ENCODE peak calls at places on chromosomes 5 and 9, in five cellular contexts. C is mammary epithelial cell, O is endodermal cell, F is coronary artery, A is tibial nerve. L is an unnamed sample.

GRCh38 chr5:161549106-161549505 is 2.6 kb upstream of the GABRB2 start:
- DNase-seq in C (no peak), O (no peak), F (no peak), A (no peak), L (no peak)

GRCh38 chr9:1929722-1930621 is 85.2 kb upstream of the SMARCA2 start:
- DNase-seq in C (no peak), O (no peak), F (no peak), A (no peak), L (no peak)

GRCh38 chr5:79535477-79536192 is 21.7 kb upstream of the HOMER1 start:
- DNase-seq in C (no peak), O (no peak), F (no peak), A (no peak), L (no peak)

GRCh38 chr5:60333103-60333502 is 366.9 kb downstream of the DEPDC1B start:
- DNase-seq in C (peak; percentile 48), O (no peak), F (no peak), A (no peak), L (peak; percentile 36)

GRCh38 chr5:17105744-17106450 is 111.5 kb upstream of the BASP1 start:
- DNase-seq in C (peak; percentile 75), O (no peak), F (no peak), A (no peak), L (peak; percentile 38)

GRCh38 chr9:5949103-5949699 is 58.5 kb downstream of the MLANA start:
- DNase-seq in C (peak; percentile 21), O (no peak), F (no peak), A (no peak), L (no peak)

GRCh38 chr5:132640613-132641012 is 17.4 kb upstream of the IL13 start:
- DNase-seq in C (no peak), O (no peak), F (no peak), A (no peak), L (no peak)

GRCh38 chr9:74366111-74366510 is 131.0 kb upstream of the RORB start:
- DNase-seq in C (no peak), O (no peak), F (no peak), A (no peak), L (no peak)

GRCh38 chr5:36741138-36741537 is 134.7 kb downstream of the SLC1A3 start:
- DNase-seq in C (no peak), O (no peak), F (no peak), A (no peak), L (no peak)

GRCh38 chr5:176491056-176491646 is 43.0 kb downstream of the FAF2 start:
- DNase-seq in C (no peak), O (no peak), F (no peak), A (no peak), L (peak; percentile 76)

GRCh38 chr5:176492431-176492830 is 44.2 kb downstream of the FAF2 start:
- DNase-seq in C (peak; percentile 88), O (no peak), F (no peak), A (no peak), L (peak; percentile 94)

GRCh38 chr5:176489077-176489476 is 40.9 kb downstream of the FAF2 start:
- DNase-seq in C (no peak), O (no peak), F (no peak), A (no peak), L (peak; percentile 28)

GRCh38 chr5:176491901-176492300 is 43.7 kb downstream of the FAF2 start:
- DNase-seq in C (no peak), O (no peak), F (no peak), A (no peak), L (peak; percentile 24)

GRCh38 chr5:176490291-176490690 is 42.1 kb downstream of the FAF2 start:
- DNase-seq in C (no peak), O (no peak), F (no peak), A (no peak), L (peak; percentile 36)
- TF ChIP-seq CTCF in C (no peak), O (no peak), F (no peak), A (no peak), L (no peak)

GRCh38 chr9:133684461-133685361 is 48.5 kb downstream of the DBH start:
- DNase-seq in C (no peak), O (no peak), F (no peak), A (no peak), L (no peak)

GRCh38 chr9:133686642-133687575 is 50.7 kb downstream of the DBH start:
- DNase-seq in C (no peak), O (no peak), F (no peak), A (no peak), L (no peak)

GRCh38 chr9:133687856-133688761 is 50.0 kb downstream of the SARDH start:
- DNase-seq in C (no peak), O (no peak), F (no peak), A (no peak), L (no peak)

GRCh38 chr9:133683494-133684460 is 47.6 kb downstream of the DBH start:
- DNase-seq in C (no peak), O (no peak), F (no peak), A (no peak), L (no peak)

DNA sequence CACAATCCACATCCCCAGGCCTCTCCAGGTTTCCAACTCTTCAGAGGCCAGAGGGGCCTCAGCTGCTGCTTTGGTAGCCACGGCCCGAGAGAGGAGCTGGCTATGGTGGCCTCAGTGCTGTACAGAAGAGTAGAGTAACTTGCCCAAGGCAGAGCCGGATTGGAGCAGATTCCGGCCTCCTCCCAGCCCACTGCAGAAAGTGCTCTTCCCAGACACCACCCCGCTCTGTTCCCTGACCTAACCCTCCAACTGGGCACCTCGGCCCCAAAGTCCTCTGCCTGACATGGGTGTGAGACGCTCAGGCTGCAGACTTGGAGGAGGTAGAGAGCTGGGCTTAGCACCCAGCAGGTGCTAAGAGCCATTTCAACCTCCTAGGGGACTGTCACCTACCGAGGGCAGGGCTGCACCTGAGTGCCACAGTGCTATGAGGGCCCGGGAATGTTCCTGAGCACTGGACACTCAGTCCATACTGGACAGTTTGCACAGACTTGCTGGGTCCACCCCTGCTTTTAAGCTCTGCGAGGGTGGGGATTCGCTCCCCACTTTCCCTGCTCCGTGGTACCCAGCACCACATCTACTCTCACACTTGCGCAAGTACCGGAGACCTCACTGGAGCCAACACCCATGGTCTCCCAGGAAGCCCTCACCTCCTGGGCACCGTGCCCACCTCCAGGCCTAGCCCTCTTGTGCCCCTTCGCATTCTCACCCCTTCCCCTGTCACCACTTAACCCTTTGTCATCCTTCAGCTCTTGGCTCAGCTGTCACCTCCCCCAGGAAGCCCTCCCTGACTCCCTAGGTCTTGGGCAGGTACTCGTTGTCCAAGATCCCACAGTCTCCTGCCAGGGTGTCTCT is 49.7 kb downstream of the DBH start:
- DNase-seq in C (no peak), O (no peak), F (no peak), A (no peak), L (no peak)
- H3K27ac ChIP-seq in C (no peak overlapping the region), O (no peak overlapping the region), F (no peak overlapping the region), A (no peak overlapping the region), L (no peak overlapping the region)

GRCh38 chr5:112491257-112491656 is 72.2 kb upstream of the EPB41L4A start:
- DNase-seq in C (no peak), O (peak; percentile 56), F (no peak), A (no peak), L (peak; percentile 23)
- TF ChIP-seq CTCF in C (peak; percentile 39), O (peak; percentile 73), F (no peak), A (no peak), L (peak; percentile 49)

DNA sequence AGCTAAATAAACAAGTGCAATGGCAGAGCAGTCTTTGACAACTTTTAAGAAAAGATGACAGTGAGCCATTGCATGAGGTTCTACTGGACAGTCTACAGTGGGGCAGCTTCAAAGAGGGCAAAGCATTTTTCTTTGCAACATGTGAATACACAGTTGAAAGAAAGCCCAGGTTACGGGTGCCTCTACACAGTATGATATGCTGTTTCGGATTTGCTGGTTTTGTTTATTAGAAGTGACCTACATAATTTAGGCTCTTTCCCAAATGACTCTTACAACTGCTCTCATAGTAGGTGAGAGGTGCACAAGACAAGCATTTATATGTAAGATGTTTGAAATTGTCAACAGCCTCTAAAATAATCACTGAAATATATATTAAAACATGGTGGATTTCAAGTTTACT is 62.4 kb downstream of the MEF2C start:
- DNase-seq in C (no peak), O (no peak), F (no peak), A (no peak), L (no peak)
- H3K27ac ChIP-seq in C (no peak overlapping the region), O (no peak overlapping the region), F (no peak overlapping the region), A (no peak overlapping the region), L (no peak overlapping the region)

DNA sequence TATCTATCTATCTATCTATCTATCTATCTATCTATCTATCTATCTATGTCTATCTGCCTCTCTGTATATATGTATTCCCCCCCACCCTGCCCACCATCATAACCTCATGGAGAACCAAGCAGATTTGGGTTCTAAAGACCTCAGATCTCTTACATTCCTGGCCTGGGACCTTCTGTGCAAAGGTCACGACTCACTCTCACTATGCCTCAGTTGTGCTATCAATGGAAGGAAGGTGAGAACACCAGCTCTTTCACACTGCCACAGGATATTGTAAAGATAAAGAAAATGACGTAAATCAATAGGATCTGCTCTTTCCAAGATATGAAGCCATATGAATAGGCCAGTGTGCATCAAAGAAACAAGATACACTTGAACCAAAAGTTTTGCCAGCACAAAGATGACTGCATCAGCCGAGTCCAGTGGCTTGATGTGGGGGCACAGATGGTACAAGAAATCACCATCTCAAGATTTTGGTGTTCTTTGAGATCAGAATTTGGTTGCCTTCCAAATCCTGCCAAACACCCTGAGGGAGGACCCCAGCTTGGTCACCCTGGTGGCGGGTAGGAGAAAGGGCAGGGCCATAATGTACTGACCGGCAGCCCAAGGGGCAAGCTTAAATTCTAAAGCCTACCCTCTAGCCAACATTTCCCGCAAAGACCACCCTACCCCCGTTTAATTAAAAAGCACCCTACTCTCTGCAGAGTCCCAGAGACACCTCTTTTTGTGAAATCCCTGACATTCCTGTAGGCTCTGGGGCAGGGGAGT is 8.4 kb upstream of the FGF1 start:
- DNase-seq in C (no peak), O (peak; percentile 56), F (no peak), A (no peak), L (no peak)
- TF ChIP-seq CTCF in C (peak; percentile 10), O (peak; percentile 72), F (no peak), A (no peak), L (no peak)

GRCh38 chr9:128687453-128687852 is 1.6 kb upstream of the SET start:
- DNase-seq in C (no peak), O (no peak), F (no peak), A (no peak), L (no peak)
- H3K27ac ChIP-seq in C (no peak overlapping the region), O (no peak overlapping the region), F (no peak overlapping the region), A (no peak overlapping the region), L (peak overlapping the region; percentile 98)

GRCh38 chr9:81058776-81059175 is 630.6 kb downstream of the TLE1 start:
- DNase-seq in C (no peak), O (no peak), F (no peak), A (no peak), L (no peak)
- TF ChIP-seq CTCF in C (no peak), O (no peak), F (no peak), A (no peak), L (no peak)

L was measured in RWPE1.